ENCODE peak calls at places on chromosomes 4 and X, in eight cellular contexts. S is posterior vena cava; R is activated T-helper 1 cell treated with anti-CD3 and anti-CD28 coated beads, Interleukin-12 subunit alpha, Interleukin-12 subunit beta, Interleukin-2, Interleukin-4 antibody, amounts not matched to agents 30 ng/mL and 10 ng/mL and 1 ng/mL, durations not matched to agents 14 hours and 24 hours and 36 hours; X is KG1; G is activated T-helper 9 cell treated with anti-CD3 and anti-CD28 coated beads, Interleukin-2, amount 50 U/mL, for 16 hours; N is germinal center; Y is RCC 7860; H is hypothalamus. O is an unnamed sample.

GRCh38 chr4:180057891-180058643 is 2185.1 kb upstream of the TENM3 start:
- DNase-seq in X (no peak), R (no peak), Y (no peak), S (peak), N (peak), H (peak), G (no peak), O (peak)

GRCh38 chr4:120636120-120636630 is 286.4 kb downstream of the PRDM5 start:
- DNase-seq in N (no peak), R (no peak), Y (no peak), X (no peak), S (no peak), H (no peak), G (no peak), O (no peak)

GRCh38 chrX:35890699-35891098 is 28.8 kb upstream of the CFAP47 start:
- DNase-seq in Y (peak), H (no peak), S (no peak), X (no peak), N (no peak), G (no peak), R (no peak), O (peak)

GRCh38 chrX:298993-299392 is 17.8 kb downstream of the PLCXD1 start:
- DNase-seq in Y (no peak), S (no peak), H (no peak), R (no peak), X (no peak), N (no peak), G (no peak), O (no peak)

GRCh38 chrX:9785252-9785943 is 831 bp upstream of the SHROOM2 start:
- DNase-seq in S (peak), Y (no peak), X (no peak), H (no peak), G (no peak), R (no peak), N (no peak), O (no peak)

GRCh38 chr4:1772869-1773538 is 20.1 kb upstream of the FGFR3 start:
- DNase-seq in N (no peak), G (no peak), Y (no peak), X (no peak), H (no peak), S (no peak), R (no peak), O (no peak)

GRCh38 chrX:76148011-76148665 is 24.7 kb upstream of the PBDC1 start:
- DNase-seq in S (no peak), H (no peak), X (no peak), G (no peak), N (no peak), Y (peak), R (no peak), O (no peak)

GRCh38 chrX:109889289-109890006 is 113.5 kb upstream of the TMEM164 start:
- DNase-seq in X (peak), S (no peak), Y (no peak), N (peak), G (no peak), H (no peak), R (no peak), O (no peak)

GRCh38 chr4:168383510-168383909 is 65.0 kb upstream of the DDX60 start:
- DNase-seq in Y (peak), S (no peak), X (no peak), G (no peak), H (no peak), N (no peak), R (no peak), O (no peak)

GRCh38 chrX:87572911-87573310 is 55.3 kb downstream of the KLHL4 start:
- DNase-seq in G (no peak), Y (no peak), S (no peak), R (no peak), N (no peak), H (no peak), X (no peak), O (no peak)

GRCh38 chr4:156771171-156771837 is 200.3 kb downstream of the PDGFC start:
- DNase-seq in N (no peak), G (no peak), S (no peak), Y (peak), R (no peak), X (no peak), H (no peak), O (no peak)

GRCh38 chr4:72295966-72296557 is 264.3 kb downstream of the NPFFR2 start:
- DNase-seq in G (no peak), Y (peak), H (no peak), X (no peak), N (peak), R (no peak), S (no peak), O (no peak)

GRCh38 chr4:141131738-141132688 is 1.3 kb downstream of the RNF150 start:
- DNase-seq in R (no peak), N (no peak), G (no peak), X (no peak), S (peak), H (no peak), Y (no peak), O (no peak)

GRCh38 chr4:98352940-98353339 is 91.8 kb downstream of the RAP1GDS1 start:
- DNase-seq in H (no peak), X (peak), Y (no peak), R (no peak), G (no peak), S (no peak), N (no peak), O (no peak)